ENCODE peak calls at places on chromosome 22, in five cellular contexts. G is pancreas, D is RWPE2, H is IMR-90, C is kidney tubule cell. S is an unnamed sample.

GRCh38 chr22:18078329-18079041 is 695 bp downstream of the PEX26 start:
- DNase-seq in C (peak), D (no peak), G (no peak), H (peak), S (no peak)

GRCh38 chr22:32058656-32059280 is 15.7 kb downstream of the SLC5A1 start:
- DNase-seq in G (no peak), D (no peak), H (no peak), C (peak), S (no peak)

GRCh38 chr22:41480397-41480735 is 11.4 kb downstream of the ACO2 start:
- DNase-seq in C (no peak), D (no peak), G (no peak), H (peak), S (peak)

GRCh38 chr22:45503071-45503815 is 560 bp downstream of the FBLN1 start:
- DNase-seq in G (no peak), D (no peak), H (no peak), C (no peak), S (no peak)

GRCh38 chr22:38177926-38178604 is 3.6 kb downstream of the PLA2G6 start:
- DNase-seq in H (peak), C (peak), G (no peak), D (no peak), S (peak)

GRCh38 chr22:29187831-29188230 is 17.9 kb upstream of the EMID1 start:
- DNase-seq in H (no peak), G (no peak), C (no peak), D (no peak), S (no peak)

GRCh38 chr22:48061726-48062125 is 1299.3 kb downstream of the TBC1D22A start:
- DNase-seq in D (no peak), C (no peak), G (no peak), H (no peak), S (no peak)

GRCh38 chr22:30561402-30562154 is 12.9 kb downstream of the GAL3ST1 start:
- DNase-seq in H (no peak), C (peak), G (no peak), D (no peak), S (no peak)

GRCh38 chr22:31193092-31193491 is 19.0 kb upstream of the LIMK2 start:
- DNase-seq in H (no peak), G (no peak), D (no peak), C (no peak), S (no peak)

GRCh38 chr22:26585104-26585790 is 4.7 kb downstream of the TPST2 start:
- DNase-seq in D (peak), H (peak), C (peak), G (no peak), S (peak)

GRCh38 chr22:31045900-31046587 is 35.1 kb upstream of the SMTN start:
- DNase-seq in H (no peak), D (no peak), G (no peak), C (no peak), S (no peak)

GRCh38 chr22:20211997-20212753 is 55.9 kb downstream of the RTN4R start:
- DNase-seq in C (peak), D (no peak), H (peak), G (peak), S (no peak)

GRCh38 chr22:48782817-48783511 is 1044.7 kb downstream of the BRD1 start:
- DNase-seq in G (no peak), C (no peak), D (no peak), H (no peak), S (no peak)

GRCh38 chr22:44682556-44683168 is 19.3 kb upstream of the PRR5 start:
- DNase-seq in H (no peak), C (no peak), G (no peak), D (no peak), S (no peak)

GRCh38 chr22:42972592-42973535 is 42.1 kb downstream of the PACSIN2 start:
- DNase-seq in C (no peak), G (no peak), H (no peak), D (no peak), S (no peak)

GRCh38 chr22:42065408-42066132 is 5.0 kb downstream of the NAGA start:
- DNase-seq in H (no peak), C (no peak), G (no peak), D (no peak), S (no peak)

GRCh38 chr22:23831781-23832180 is 7.0 kb downstream of the DERL3 start:
- DNase-seq in G (no peak), H (no peak), D (peak), C (no peak), S (no peak)

GRCh38 chr22:20114506-20115475 is 1.1 kb upstream of the RANBP1 start:
- DNase-seq in G (no peak), H (no peak), D (no peak), C (no peak), S (no peak)

GRCh38 chr22:29815580-29815979 is 22.5 kb downstream of the ASCC2 start:
- DNase-seq in C (no peak), G (no peak), D (no peak), H (no peak), S (no peak)

GRCh38 chr22:33194529-33194928 is 136.3 kb upstream of the SYN3 start:
- DNase-seq in H (no peak), C (no peak), G (no peak), D (no peak), S (no peak)

GRCh38 chr22:37898441-37899181 is 7.5 kb upstream of the MICALL1 start:
- DNase-seq in H (no peak), D (peak), G (peak), C (peak), S (peak)

GRCh38 chr22:37371491-37371890 is 55.8 kb downstream of the ELFN2 start:
- DNase-seq in C (no peak), D (no peak), H (no peak), G (no peak), S (no peak)

GRCh38 chr22:18042685-18043084 is 18.3 kb upstream of the MICAL3 start:
- DNase-seq in G (no peak), H (no peak), C (no peak), D (no peak), S (no peak)

GRCh38 chr22:27094633-27095308 is 437.4 kb downstream of the MIAT start:
- DNase-seq in D (no peak), H (peak), C (no peak), G (no peak), S (peak)

S was measured in astrocyte of the spinal cord.